ENCODE peak calls at places on chromosomes 3 and 15, in seven cellular contexts. G is ovary; H is psoas muscle; U is CD8-positive, alpha-beta memory T cell; E is neural progenitor cell; J is H9; Y is prostate gland. K is an unnamed sample.

GRCh38 chr3:156981005-156981404 is 154.9 kb downstream of the LEKR1 start:
- DNase-seq in J (no peak), H (no peak), E (no peak), G (no peak), U (no peak), Y (no peak), K (no peak)

GRCh38 chr15:88015228-88015860 is 241.2 kb downstream of the NTRK3 start:
- DNase-seq in J (peak; percentile 35), H (no peak), Y (no peak), G (no peak), U (no peak), E (no peak), K (no peak)

GRCh38 chr15:88612186-88612796 is 8.8 kb upstream of the AEN start:
- DNase-seq in J (peak; percentile 62), H (no peak), Y (no peak), E (no peak), U (no peak), G (no peak), K (no peak)

GRCh38 chr3:50554553-50554952 is 13.0 kb downstream of the C3orf18 start:
- DNase-seq in G (no peak), J (no peak), H (no peak), U (no peak), E (no peak), Y (no peak), K (no peak)

GRCh38 chr3:167887096-167887495 is 151.6 kb downstream of the SERPINI1 start:
- DNase-seq in H (no peak), U (no peak), E (no peak), Y (no peak), G (no peak), J (no peak), K (no peak)

GRCh38 chr15:83653639-83654378 is at the start of gene ADAMTSL3:
- DNase-seq in Y (peak; percentile 76), U (no peak), G (peak; percentile 63), E (peak; percentile 93), H (peak; percentile 81), J (peak; percentile 69), K (no peak)

GRCh38 chr3:55804170-55805095 is 317.3 kb upstream of the WNT5A start:
- DNase-seq in U (no peak), G (no peak), H (no peak), E (peak; percentile 30), J (no peak), Y (no peak), K (no peak)

GRCh38 chr15:52181938-52182780 is 9.0 kb downstream of the GNB5 start:
- DNase-seq in U (no peak), J (no peak), E (no peak), H (no peak), Y (no peak), G (no peak), K (no peak)

DNA sequence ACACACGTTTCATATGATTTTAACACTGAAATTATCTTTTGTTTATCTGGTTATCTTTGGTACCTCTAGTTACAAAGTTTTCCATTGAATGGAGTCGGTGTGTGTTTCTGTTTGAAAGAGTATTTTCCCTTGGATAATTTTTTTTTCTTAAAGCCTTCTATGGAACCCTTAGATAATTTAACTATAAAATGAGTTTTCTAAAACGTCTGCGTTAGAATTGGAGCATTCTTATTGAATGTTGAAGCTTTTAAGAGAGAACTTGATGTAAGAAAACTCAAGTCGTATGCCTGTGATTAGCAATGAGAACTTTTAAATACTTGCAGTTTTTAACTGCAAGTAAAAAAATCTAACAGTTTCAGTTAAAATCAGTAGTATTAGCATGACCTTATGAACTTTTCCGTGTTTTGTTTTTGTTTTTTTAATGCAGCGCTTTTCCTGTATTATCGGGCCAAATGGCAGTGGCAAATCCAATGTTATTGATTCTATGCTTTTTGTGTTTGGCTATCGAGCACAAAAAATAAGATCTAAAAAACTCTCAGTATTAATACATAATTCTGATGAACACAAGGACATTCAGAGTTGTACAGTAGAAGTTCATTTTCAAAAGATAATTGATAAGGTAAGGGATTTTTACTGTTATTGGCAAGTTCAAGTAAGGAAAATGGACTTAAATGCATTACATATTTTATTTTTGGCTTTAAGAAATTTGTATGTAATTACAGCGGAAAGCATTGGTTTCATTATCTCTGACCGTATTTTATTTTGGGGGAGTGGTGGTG is 3.0 kb downstream of the SMC4 start:
- DNase-seq in J (no peak), E (no peak), U (no peak), G (no peak), H (no peak), Y (no peak), K (no peak)
- H3K27ac ChIP-seq in J (no peak overlapping the region), E (no peak overlapping the region), U (peak overlapping the region; percentile 5), G (no peak overlapping the region), H (no peak overlapping the region), Y (peak overlapping the region; percentile 92), K (peak overlapping the region; percentile 91)

GRCh38 chr3:66495633-66496032 is 5.2 kb downstream of the LRIG1 start:
- DNase-seq in J (peak; percentile 77), E (peak; percentile 91), H (no peak), G (no peak), U (no peak), Y (no peak), K (no peak)

GRCh38 chr3:66497982-66498671 is 2.7 kb downstream of the LRIG1 start:
- DNase-seq in Y (peak; percentile 49), G (no peak), H (no peak), J (no peak), E (no peak), U (no peak), K (no peak)

GRCh38 chr3:66498718-66499611 is 1.9 kb downstream of the LRIG1 start:
- DNase-seq in J (no peak), U (no peak), Y (peak; percentile 30), E (no peak), G (no peak), H (peak; percentile 33), K (no peak)

GRCh38 chr3:66496731-66497130 is 4.1 kb downstream of the LRIG1 start:
- DNase-seq in Y (no peak), G (no peak), U (peak; percentile 24), J (no peak), H (no peak), E (no peak), K (peak; percentile 56)

GRCh38 chr3:66497288-66497972 is 3.4 kb downstream of the LRIG1 start:
- DNase-seq in G (no peak), Y (peak; percentile 53), U (no peak), J (no peak), H (no peak), E (no peak), K (peak; percentile 51)
- H3K4me1 ChIP-seq in G (peaks cover 13% of the 10 kb centered on the region), Y (peaks cover 30% of the 10 kb centered on the region), U (peaks cover 73% of the 10 kb centered on the region), J (peaks cover 25% of the 10 kb centered on the region), H (peaks cover 54% of the 10 kb centered on the region), E (peaks cover 63% of the 10 kb centered on the region), K (peaks cover 81% of the 10 kb centered on the region)

GRCh38 chr15:65060641-65061397 is 7.0 kb downstream of the RASL12 start:
- DNase-seq in U (no peak), H (no peak), E (no peak), J (no peak), G (no peak), Y (no peak), K (no peak)
- H3K27ac ChIP-seq in U (no peak overlapping the region), H (no peak overlapping the region), E (no peak overlapping the region), J (no peak overlapping the region), G (peak overlapping the region; percentile 6), Y (no peak overlapping the region), K (no peak overlapping the region)

DNA sequence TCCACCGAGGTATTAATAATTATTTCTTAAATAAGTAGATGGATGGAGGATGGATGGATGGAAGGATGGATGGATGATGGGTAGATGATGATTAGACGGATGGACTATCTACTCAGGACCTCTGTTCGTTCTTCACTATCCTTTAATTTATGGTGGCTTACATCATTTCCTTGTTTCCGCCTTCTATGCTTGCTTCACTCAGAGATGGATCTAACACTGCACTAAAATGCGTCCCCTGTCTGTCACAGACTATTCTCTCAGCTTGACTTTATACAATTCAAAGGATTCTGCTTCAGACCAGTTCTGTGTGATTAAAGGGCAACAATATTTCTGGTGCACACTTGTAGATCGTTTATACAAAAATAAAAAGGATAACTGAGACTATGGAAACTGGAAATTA is 41.2 kb upstream of the CA12 start:
- DNase-seq in J (no peak), G (no peak), U (no peak), Y (no peak), E (no peak), H (no peak), K (no peak)
- H3K4me1 ChIP-seq in J (peaks cover 2% of the 10 kb centered on the region), G (no peaks in the 10 kb centered on the region), U (no peaks in the 10 kb centered on the region), Y (no peaks in the 10 kb centered on the region), E (peaks cover 7% of the 10 kb centered on the region), H (no peaks in the 10 kb centered on the region), K (no peaks in the 10 kb centered on the region)

GRCh38 chr3:97823081-97823480 is 1.3 kb downstream of the CRYBG3 start:
- DNase-seq in H (no peak), Y (no peak), G (no peak), U (no peak), E (no peak), J (no peak), K (no peak)

GRCh38 chr3:97821413-97821809 is 400 bp upstream of the CRYBG3 start:
- DNase-seq in U (no peak), G (peak; percentile 34), E (no peak), H (peak; percentile 49), Y (peak; percentile 19), J (peak; percentile 55), K (peak; percentile 70)

GRCh38 chr3:97821810-97822775 is at the start of gene CRYBG3:
- DNase-seq in U (peak; percentile 81), E (peak; percentile 91), Y (peak; percentile 81), H (peak; percentile 85), J (peak; percentile 77), G (peak; percentile 74), K (peak; percentile 83)

GRCh38 chr3:97825101-97825500 is 3.3 kb downstream of the CRYBG3 start:
- DNase-seq in E (no peak), J (no peak), U (no peak), H (no peak), G (no peak), Y (no peak), K (no peak)

DNA sequence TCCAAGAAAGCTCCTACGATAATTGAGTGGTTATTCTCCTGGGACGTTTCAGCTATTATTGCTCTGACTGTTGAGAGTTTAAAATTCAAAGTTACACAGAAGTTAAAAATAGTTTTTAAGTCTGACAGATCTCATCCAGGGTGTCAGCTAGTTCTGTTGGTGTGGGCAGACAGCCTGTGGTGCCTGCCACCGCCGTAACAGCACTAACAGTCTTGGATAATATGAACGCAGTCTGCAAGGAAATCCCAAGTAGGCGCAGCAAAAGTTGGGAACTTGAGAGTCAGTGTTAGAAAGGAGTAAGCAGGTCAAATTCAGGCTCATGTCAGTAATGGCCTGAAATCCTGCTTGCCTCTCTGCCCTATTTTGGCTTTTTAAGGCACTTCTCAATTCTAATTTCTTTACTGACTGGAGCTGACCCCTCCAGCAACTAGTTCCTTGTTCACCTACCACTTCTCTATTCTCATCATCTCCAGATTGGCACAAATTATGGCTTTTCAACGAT is 1.7 kb downstream of the CRYBG3 start:
- DNase-seq in G (no peak), U (no peak), E (no peak), J (no peak), Y (no peak), H (peak; percentile 17), K (no peak)
- H3K27ac ChIP-seq in G (no peak overlapping the region), U (no peak overlapping the region), E (no peak overlapping the region), J (no peak overlapping the region), Y (peak overlapping the region; percentile 37), H (peak overlapping the region; percentile 93), K (no peak overlapping the region)

K was measured in CD4-positive, alpha-beta memory T cell.